ENCODE peak calls at places on chromosomes 3 and 15, in ten cellular contexts. One of them, this sample, is unnamed.

GRCh38 chr3:40574661-40575060 is 49.9 kb downstream of the ZNF621 start:
- DNase-seq in retina: no peak
- DNase-seq in anterior cingulate cortex: no peak
- DNase-seq in left ventricle myocardium inferior: no peak
- DNase-seq in HS-27A: no peak
- DNase-seq in cardiac septum: no peak
- DNase-seq in epithelial cell of esophagus: no peak
- DNase-seq in right atrium auricular region: no peak
- DNase-seq in Caki2: no peak
- DNase-seq in T-helper 2 cell: no peak
- DNase-seq in this sample: no peak

GRCh38 chr15:72288291-72288690 is 15.9 kb upstream of the PARP6 start:
- DNase-seq in T-helper 2 cell: no peak
- DNase-seq in cardiac septum: no peak
- DNase-seq in HS-27A: no peak
- DNase-seq in anterior cingulate cortex: no peak
- DNase-seq in right atrium auricular region: no peak
- DNase-seq in left ventricle myocardium inferior: no peak
- DNase-seq in epithelial cell of esophagus: no peak
- DNase-seq in retina: no peak
- DNase-seq in Caki2: no peak
- DNase-seq in this sample: no peak

GRCh38 chr3:111695584-111696213 is 100.6 kb upstream of the ZBED2 start:
- DNase-seq in Caki2: no peak
- DNase-seq in T-helper 2 cell: no peak
- DNase-seq in left ventricle myocardium inferior: no peak
- DNase-seq in anterior cingulate cortex: no peak
- DNase-seq in HS-27A: peak; percentile 90
- DNase-seq in cardiac septum: no peak
- DNase-seq in epithelial cell of esophagus: peak; percentile 85
- DNase-seq in right atrium auricular region: no peak
- DNase-seq in retina: no peak
- DNase-seq in this sample: peak; percentile 58

GRCh38 chr3:173284301-173284700 is 113.2 kb upstream of the NLGN1 start:
- DNase-seq in anterior cingulate cortex: no peak
- DNase-seq in retina: no peak
- DNase-seq in cardiac septum: no peak
- DNase-seq in epithelial cell of esophagus: no peak
- DNase-seq in right atrium auricular region: no peak
- DNase-seq in Caki2: no peak
- DNase-seq in HS-27A: no peak
- DNase-seq in T-helper 2 cell: no peak
- DNase-seq in left ventricle myocardium inferior: no peak
- DNase-seq in this sample: no peak

GRCh38 chr3:107522510-107523360 is at the start of gene BBX:
- DNase-seq in Caki2: peak; percentile 95
- DNase-seq in T-helper 2 cell: peak; percentile 75
- DNase-seq in epithelial cell of esophagus: peak; percentile 98
- DNase-seq in right atrium auricular region: peak; percentile 98
- DNase-seq in left ventricle myocardium inferior: peak; percentile 95
- DNase-seq in HS-27A: peak; percentile 96
- DNase-seq in retina: peak; percentile 100
- DNase-seq in cardiac septum: peak; percentile 95
- DNase-seq in anterior cingulate cortex: peak; percentile 94
- DNase-seq in this sample: peak; percentile 93

GRCh38 chr3:122258757-122259371 is 66.2 kb upstream of the CSTA start:
- DNase-seq in retina: peak; percentile 58
- DNase-seq in epithelial cell of esophagus: peak; percentile 75
- DNase-seq in right atrium auricular region: peak; percentile 74
- DNase-seq in Caki2: peak; percentile 12
- DNase-seq in left ventricle myocardium inferior: peak; percentile 74
- DNase-seq in T-helper 2 cell: no peak
- DNase-seq in HS-27A: no peak
- DNase-seq in anterior cingulate cortex: peak; percentile 42
- DNase-seq in cardiac septum: peak; percentile 83
- DNase-seq in this sample: peak; percentile 18

GRCh38 chr3:129118745-129119144 is 2.9 kb downstream of the RAB43 start:
- DNase-seq in epithelial cell of esophagus: no peak
- DNase-seq in anterior cingulate cortex: no peak
- DNase-seq in T-helper 2 cell: no peak
- DNase-seq in cardiac septum: no peak
- DNase-seq in right atrium auricular region: no peak
- DNase-seq in retina: no peak
- DNase-seq in left ventricle myocardium inferior: no peak
- DNase-seq in Caki2: no peak
- DNase-seq in HS-27A: no peak
- DNase-seq in this sample: no peak

GRCh38 chr3:43286115-43286885 is at the start of gene SNRK:
- DNase-seq in epithelial cell of esophagus: peak; percentile 86
- DNase-seq in Caki2: peak; percentile 80
- DNase-seq in cardiac septum: peak; percentile 98
- DNase-seq in HS-27A: peak; percentile 33
- DNase-seq in retina: peak; percentile 94
- DNase-seq in anterior cingulate cortex: peak; percentile 90
- DNase-seq in right atrium auricular region: peak; percentile 85
- DNase-seq in T-helper 2 cell: peak; percentile 94
- DNase-seq in left ventricle myocardium inferior: peak; percentile 91
- DNase-seq in this sample: no peak

GRCh38 chr3:36164400-36164799 is 215.9 kb upstream of the STAC start:
- DNase-seq in Caki2: no peak
- DNase-seq in retina: no peak
- DNase-seq in anterior cingulate cortex: no peak
- DNase-seq in HS-27A: no peak
- DNase-seq in T-helper 2 cell: no peak
- DNase-seq in epithelial cell of esophagus: peak; percentile 77
- DNase-seq in right atrium auricular region: no peak
- DNase-seq in left ventricle myocardium inferior: no peak
- DNase-seq in cardiac septum: no peak
- DNase-seq in this sample: no peak

GRCh38 chr3:152811974-152812760 is 22.8 kb upstream of the P2RY1 start:
- DNase-seq in left ventricle myocardium inferior: no peak
- DNase-seq in HS-27A: no peak
- DNase-seq in Caki2: no peak
- DNase-seq in anterior cingulate cortex: no peak
- DNase-seq in cardiac septum: no peak
- DNase-seq in T-helper 2 cell: no peak
- DNase-seq in right atrium auricular region: no peak
- DNase-seq in retina: no peak
- DNase-seq in epithelial cell of esophagus: no peak
- DNase-seq in this sample: no peak

GRCh38 chr3:175386630-175387029 is 527.5 kb downstream of the NAALADL2 start:
- DNase-seq in right atrium auricular region: no peak
- DNase-seq in epithelial cell of esophagus: peak; percentile 87
- DNase-seq in Caki2: peak; percentile 31
- DNase-seq in T-helper 2 cell: no peak
- DNase-seq in cardiac septum: no peak
- DNase-seq in retina: no peak
- DNase-seq in HS-27A: peak; percentile 49
- DNase-seq in anterior cingulate cortex: no peak
- DNase-seq in left ventricle myocardium inferior: no peak
- DNase-seq in this sample: peak; percentile 84

GRCh38 chr15:77342767-77343166 is 77.1 kb downstream of the PEAK1 start:
- DNase-seq in right atrium auricular region: no peak
- DNase-seq in anterior cingulate cortex: no peak
- DNase-seq in Caki2: no peak
- DNase-seq in retina: no peak
- DNase-seq in left ventricle myocardium inferior: no peak
- DNase-seq in cardiac septum: no peak
- DNase-seq in epithelial cell of esophagus: no peak
- DNase-seq in T-helper 2 cell: no peak
- DNase-seq in HS-27A: no peak
- DNase-seq in this sample: no peak

This sample was measured in foreskin keratinocyte.